ENCODE peak calls at places on chromosomes 3 and 15, in ten cellular contexts. X is T-cell; T is stimulated activated CD4-positive, alpha-beta T cell treated with anti-CD3 and anti-CD28 coated beads, Interleukin-4, amount 100 ng/mL, for 1 hour; A is HEK293T; H is KBM-7; G is bronchial epithelial cell; O is stromal cell of bone marrow; S is uterus; E is HepG2; K is brain microvascular endothelial cell. U is an unnamed sample.

GRCh38 chr3:133570139-133570936 is 3.1 kb upstream of the CDV3 start:
- DNase-seq in X (no peak), T (no peak), A (no peak), H (no peak), G (peak), O (no peak), S (no peak), E (peak), K (peak), U (no peak)

GRCh38 chr3:157335198-157335597 is 101.5 kb upstream of the PTX3 start:
- DNase-seq in X (no peak), T (no peak), A (no peak), H (no peak), G (no peak), O (no peak), S (no peak), E (no peak), K (no peak), U (no peak)

GRCh38 chr3:148329481-148330220 is 368.1 kb upstream of the AGTR1 start:
- DNase-seq in X (no peak), T (no peak), A (no peak), H (no peak), G (no peak), O (no peak), S (no peak), E (no peak), K (peak), U (no peak)

GRCh38 chr3:71721002-71721401 is 4.2 kb downstream of the EIF4E3 start:
- DNase-seq in X (no peak), T (no peak), A (no peak), H (no peak), G (no peak), O (no peak), S (no peak), E (no peak), K (no peak), U (no peak)

GRCh38 chr15:38226867-38227266 is 25.8 kb upstream of the SPRED1 start:
- DNase-seq in X (no peak), T (no peak), A (no peak), H (no peak), G (peak), O (peak), S (no peak), E (peak), K (peak), U (peak)

GRCh38 chr15:40471778-40472130 is 970 bp downstream of the CHST14 start:
- DNase-seq in X (peak), T (no peak), A (no peak), H (no peak), G (no peak), O (no peak), S (no peak), E (peak), K (no peak), U (peak)

GRCh38 chr15:101320501-101321052 is 25.5 kb upstream of the SNRPA1 start:
- DNase-seq in X (peak), T (peak), A (no peak), H (peak), G (peak), O (peak), S (no peak), E (no peak), K (peak), U (no peak)

GRCh38 chr3:47083786-47084185 is 80.1 kb downstream of the SETD2 start:
- DNase-seq in X (no peak), T (no peak), A (no peak), H (peak), G (no peak), O (no peak), S (no peak), E (no peak), K (no peak), U (no peak)

GRCh38 chr15:32838820-32839219 is 121.0 kb downstream of the GREM1 start:
- DNase-seq in X (no peak), T (no peak), A (no peak), H (no peak), G (peak), O (peak), S (no peak), E (peak), K (peak), U (no peak)

GRCh38 chr15:77475898-77476297 is 55.2 kb downstream of the HMG20A start:
- DNase-seq in X (no peak), T (no peak), A (peak), H (no peak), G (no peak), O (no peak), S (no peak), E (no peak), K (no peak), U (no peak)

GRCh38 chr3:112742934-112743333 is 102.0 kb upstream of the CCDC80 start:
- DNase-seq in X (no peak), T (no peak), A (no peak), H (no peak), G (no peak), O (no peak), S (no peak), E (no peak), K (no peak), U (no peak)

GRCh38 chr3:52682016-52682415 is 3.7 kb downstream of the PBRM1 start:
- DNase-seq in X (no peak), T (no peak), A (no peak), H (peak), G (peak), O (peak), S (peak), E (peak), K (peak), U (no peak)

GRCh38 chr15:31237042-31237324 is 89.7 kb upstream of the KLF13 start:
- DNase-seq in X (no peak), T (no peak), A (no peak), H (no peak), G (no peak), O (no peak), S (no peak), E (no peak), K (no peak), U (no peak)